ENCODE peak calls at places on chromosome 11, in five cellular contexts. X is endothelial cell, O is psoas muscle, S is right lobe of liver, Q is HFFc6. F is an unnamed sample.
A peak's percentile ranks its signal among the peaks of the same experiment; 100 is the strongest.

GRCh38 chr11:64141081-64141783 is 24.7 kb downstream of the MACROD1 start:
- DNase-seq in O (no peak), Q (no peak), X (no peak), S (no peak), F (no peak)

GRCh38 chr11:9625158-9625557 is 38.7 kb upstream of the SWAP70 start:
- DNase-seq in X (no peak), O (no peak), S (no peak), Q (no peak), F (no peak)

GRCh38 chr11:8719260-8720190 is 36.9 kb downstream of the RPL27A start:
- DNase-seq in O (peak; percentile 70), X (no peak), S (no peak), Q (peak; percentile 96), F (peak; percentile 94)

GRCh38 chr11:127675602-127676001 is 675.0 kb upstream of the KIRREL3 start:
- DNase-seq in Q (no peak), O (no peak), X (no peak), S (no peak), F (no peak)

GRCh38 chr11:1317432-1317831 is 8.0 kb upstream of the TOLLIP start:
- DNase-seq in S (peak; percentile 22), X (no peak), Q (no peak), O (no peak), F (no peak)

GRCh38 chr11:119625206-119625988 is 103.6 kb downstream of the NECTIN1 start:
- DNase-seq in Q (no peak), O (no peak), X (no peak), S (no peak), F (no peak)

GRCh38 chr11:19938051-19938856 is 222.0 kb downstream of the DBX1 start:
- DNase-seq in X (peak; percentile 68), O (peak; percentile 40), S (no peak), Q (peak; percentile 59), F (no peak)

GRCh38 chr11:12625438-12626071 is 48.7 kb upstream of the TEAD1 start:
- DNase-seq in Q (peak; percentile 87), X (no peak), O (no peak), S (no peak), F (no peak)

GRCh38 chr11:113685650-113686349 is 20.3 kb downstream of the TMPRSS5 start:
- DNase-seq in O (no peak), Q (no peak), S (no peak), X (no peak), F (no peak)

F was measured in GM04504.